ENCODE peak calls at places on chromosomes 4 and X, in seven cellular contexts. F is substantia nigra, Y is IMR-90, I is heart left ventricle, V is brain microvascular endothelial cell, Q is uterus, U is heart right ventricle. T is an unnamed sample.

GRCh38 chr4:23163649-23164436 is 471.1 kb downstream of the GBA3 start:
- DNase-seq in I (no peak), Y (peak), Q (no peak), V (no peak), F (no peak), U (no peak), T (no peak)

GRCh38 chr4:187193141-187193540 is 469.5 kb upstream of the FAT1 start:
- DNase-seq in F (no peak), V (no peak), U (no peak), Y (no peak), I (no peak), Q (no peak), T (no peak)

GRCh38 chr4:104596189-104596588 is 101.5 kb upstream of the CXXC4 start:
- DNase-seq in Q (no peak), I (no peak), F (no peak), Y (no peak), U (no peak), V (no peak), T (no peak)

GRCh38 chr4:82799006-82799881 is 648 bp upstream of the SCD5 start:
- DNase-seq in Y (no peak), Q (no peak), F (no peak), I (no peak), V (no peak), U (no peak), T (no peak)

GRCh38 chrX:53481093-53481492 is 46.9 kb upstream of the HSD17B10 start:
- DNase-seq in I (no peak), Q (no peak), U (no peak), V (no peak), Y (no peak), F (no peak), T (no peak)

GRCh38 chrX:48676106-48676892 is 7.3 kb upstream of the WAS start:
- DNase-seq in Y (peak), I (peak), U (peak), F (peak), V (peak), Q (peak), T (peak)

GRCh38 chr4:100852326-100852725 is 334.5 kb upstream of the EMCN start:
- DNase-seq in U (no peak), I (no peak), V (no peak), F (no peak), Y (no peak), Q (no peak), T (no peak)

GRCh38 chr4:109497511-109497910 is 62.5 kb upstream of the MCUB start:
- DNase-seq in U (no peak), Y (no peak), I (no peak), F (no peak), Q (no peak), V (no peak), T (no peak)

GRCh38 chrX:80747832-80748231 is 61.8 kb downstream of the BRWD3 start:
- DNase-seq in V (peak), F (no peak), Q (no peak), U (no peak), I (no peak), Y (peak), T (no peak)

GRCh38 chr4:176313596-176314341 is 6.0 kb upstream of the SPCS3 start:
- DNase-seq in F (no peak), U (no peak), Q (no peak), I (no peak), Y (no peak), V (no peak), T (no peak)

GRCh38 chr4:76624271-76624681 is 189.2 kb downstream of the SHROOM3 start:
- DNase-seq in I (peak), F (no peak), U (peak), V (peak), Q (peak), Y (peak), T (no peak)

GRCh38 chr4:119672938-119673337 is 44.3 kb upstream of the PDE5A start:
- DNase-seq in Q (no peak), Y (no peak), I (no peak), F (no peak), V (no peak), U (no peak), T (no peak)

GRCh38 chr4:26717332-26717731 is 133.4 kb downstream of the TBC1D19 start:
- DNase-seq in F (no peak), Y (peak), I (no peak), V (peak), Q (no peak), U (no peak), T (no peak)

GRCh38 chr4:119284876-119285611 is 36.9 kb downstream of the FABP2 start:
- DNase-seq in Q (no peak), U (no peak), I (no peak), Y (peak), V (no peak), F (no peak), T (no peak)

GRCh38 chrX:128928636-128929035 is 594.7 kb downstream of the SMARCA1 start:
- DNase-seq in Q (no peak), I (no peak), F (no peak), Y (no peak), V (no peak), U (no peak), T (no peak)

GRCh38 chr4:106315476-106315967 is 487 bp downstream of the TBCK start:
- DNase-seq in V (peak), I (no peak), Q (no peak), U (no peak), Y (peak), F (no peak), T (no peak)

GRCh38 chrX:42686296-42686695 is 91.7 kb downstream of the PPP1R2C start:
- DNase-seq in I (no peak), F (no peak), V (no peak), Q (no peak), U (no peak), Y (no peak), T (no peak)

GRCh38 chr4:153564630-153565525 is 98.7 kb downstream of the TMEM131L start:
- DNase-seq in Y (peak), U (no peak), V (no peak), I (no peak), Q (no peak), F (peak), T (peak)

GRCh38 chr4:7435411-7436095 is 823 bp upstream of the PSAPL1 start:
- DNase-seq in V (peak), Q (no peak), F (no peak), Y (no peak), U (no peak), I (peak), T (no peak)
- H3K27ac ChIP-seq in V (no peak), Q (no peak), F (no peak), Y (no peak), U (no peak), I (no peak), T (no peak)

DNA sequence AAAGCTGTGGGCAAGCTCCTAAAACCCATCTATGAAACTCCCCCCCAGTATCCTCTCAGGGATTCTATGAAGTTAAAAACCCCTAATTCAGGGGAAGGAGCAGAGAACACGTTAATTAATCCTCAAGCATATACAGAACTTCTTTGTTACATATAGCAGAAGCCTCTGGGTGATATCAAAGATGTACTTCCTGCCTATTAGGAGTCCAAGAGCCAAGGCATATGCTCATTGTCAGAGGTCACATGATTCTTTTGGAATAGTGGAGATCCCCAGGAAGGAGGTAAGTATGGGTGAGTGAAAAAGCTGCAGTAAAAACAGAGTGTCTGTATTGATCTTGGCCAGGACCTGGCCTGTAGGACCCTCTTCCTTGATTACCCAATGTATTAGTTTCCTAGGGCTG is 2.9 kb upstream of the SPARCL1 start:
- DNase-seq in Q (no peak), I (no peak), F (no peak), U (no peak), V (no peak), Y (no peak), T (no peak)
- H3K27ac ChIP-seq in Q (peak), I (peak), F (peak), U (peak), V (no peak), Y (no peak), T (peak)

DNA sequence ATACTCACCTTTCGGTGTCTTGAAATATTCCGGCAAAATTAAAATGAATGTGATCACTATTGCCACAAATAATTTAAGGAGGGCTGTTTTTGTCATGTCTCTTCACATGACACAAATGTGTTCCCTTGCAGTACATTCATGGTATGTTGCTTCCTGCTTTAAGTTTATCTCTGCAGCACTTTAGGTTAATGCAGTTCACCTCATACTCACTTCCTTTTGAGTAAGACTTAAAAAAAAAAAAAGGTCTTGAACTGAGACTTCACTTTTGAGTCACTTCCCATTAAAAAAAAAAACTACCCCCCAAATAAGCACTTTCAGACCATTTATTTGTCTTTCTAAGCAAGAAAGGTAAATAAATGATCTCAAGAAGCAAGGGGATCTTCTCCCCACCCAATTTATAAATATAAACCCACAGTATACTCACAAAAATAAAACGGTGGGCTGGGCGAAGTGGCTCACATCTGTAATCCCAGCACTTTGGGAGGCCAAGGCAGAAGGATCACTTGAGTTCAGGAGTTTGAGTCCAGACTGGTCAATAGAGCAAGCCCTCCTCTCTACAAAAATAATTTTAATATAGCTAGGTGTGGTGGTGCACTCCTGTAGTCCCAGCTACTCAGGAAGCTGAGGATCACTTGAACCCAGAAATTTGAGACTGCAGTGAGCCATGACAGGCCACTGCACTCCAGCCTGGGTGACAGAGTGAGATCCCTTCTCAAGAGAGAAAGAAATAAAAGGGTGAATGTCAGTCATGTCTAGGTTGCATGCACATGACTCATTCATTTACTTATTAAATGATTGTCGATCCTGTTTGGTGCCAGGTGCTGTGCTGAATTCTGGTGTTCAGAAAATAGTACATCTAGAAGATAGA is at the start of gene TMEM156:
- DNase-seq in V (peak), F (no peak), I (no peak), U (no peak), Q (no peak), Y (peak), T (no peak)
- H3K27ac ChIP-seq in V (peak), F (no peak), I (no peak), U (no peak), Q (no peak), Y (peak), T (no peak)

DNA sequence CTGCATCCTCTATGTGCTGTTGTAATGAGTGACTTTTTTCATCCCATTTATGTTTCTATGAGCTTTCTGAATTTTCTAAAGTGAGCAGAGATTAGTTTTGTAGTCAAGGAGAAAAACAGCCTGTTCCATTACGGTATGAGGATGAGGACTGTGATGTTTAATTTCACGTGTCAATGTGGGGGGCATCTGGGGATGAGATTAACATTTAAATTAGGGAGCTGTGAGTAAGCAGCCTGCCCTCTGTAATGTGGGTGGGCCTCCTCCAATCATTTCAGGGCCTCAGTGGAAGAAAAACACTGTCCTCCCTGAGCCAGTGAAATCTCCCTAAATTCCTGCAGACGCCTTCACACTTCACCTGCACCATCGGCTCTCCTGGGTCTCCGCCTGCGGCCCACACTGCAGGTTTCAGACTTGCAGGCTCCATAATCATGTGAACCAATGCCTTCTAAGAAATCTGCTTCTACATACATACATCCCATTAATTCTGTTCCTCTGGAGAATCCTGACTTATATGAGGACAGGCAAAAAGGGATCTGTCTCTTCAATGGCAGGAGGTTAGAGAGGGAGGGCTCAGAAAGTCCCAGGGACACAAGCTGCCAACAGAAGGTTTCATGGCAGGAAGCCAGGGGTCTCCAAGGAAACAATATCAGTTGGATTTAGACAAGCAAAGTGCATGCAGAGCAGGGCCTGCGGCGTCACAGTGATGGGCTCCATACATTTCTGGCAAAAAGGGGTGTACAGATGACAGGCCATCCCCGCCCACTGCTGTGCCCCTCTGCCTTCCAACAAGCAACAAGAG is 121.6 kb downstream of the AFAP1 start:
- DNase-seq in F (no peak), I (peak), U (peak), Q (no peak), V (peak), Y (peak), T (no peak)
- H3K27ac ChIP-seq in F (no peak), I (peak), U (peak), Q (peak), V (peak), Y (peak), T (peak)

T was measured in caudate nucleus.